ENCODE peak calls at places on chromosome 20, in nine cellular contexts. One of them, this sample, is unnamed.

GRCh38 chr20:25076731-25077609 is 5.0 kb downstream of the VSX1 start:
- DNase-seq in AG10803: peak
- DNase-seq in GM06990: no peak
- DNase-seq in upper lobe of right lung: no peak
- DNase-seq in pancreas: no peak
- DNase-seq in GM10248: no peak
- DNase-seq in lower lobe of right lung: no peak
- DNase-seq in heart right ventricle: no peak
- DNase-seq in H9: peak
- DNase-seq in this sample: peak

GRCh38 chr20:16423311-16424212 is 149.7 kb downstream of the KIF16B start:
- DNase-seq in pancreas: peak
- DNase-seq in heart right ventricle: no peak
- DNase-seq in GM06990: no peak
- DNase-seq in upper lobe of right lung: no peak
- DNase-seq in GM10248: no peak
- DNase-seq in lower lobe of right lung: no peak
- DNase-seq in H9: no peak
- DNase-seq in AG10803: no peak
- DNase-seq in this sample: no peak

GRCh38 chr20:58133020-58133419 is 95.4 kb downstream of the ANKRD60 start:
- DNase-seq in heart right ventricle: no peak
- DNase-seq in upper lobe of right lung: no peak
- DNase-seq in H9: peak
- DNase-seq in GM10248: no peak
- DNase-seq in pancreas: no peak
- DNase-seq in lower lobe of right lung: no peak
- DNase-seq in AG10803: no peak
- DNase-seq in GM06990: no peak
- DNase-seq in this sample: no peak

GRCh38 chr20:58902003-58902402 is 49.5 kb downstream of the GNAS start:
- DNase-seq in upper lobe of right lung: no peak
- DNase-seq in GM10248: no peak
- DNase-seq in GM06990: no peak
- DNase-seq in H9: no peak
- DNase-seq in pancreas: no peak
- DNase-seq in heart right ventricle: no peak
- DNase-seq in lower lobe of right lung: no peak
- DNase-seq in AG10803: no peak
- DNase-seq in this sample: no peak

GRCh38 chr20:1830240-1830639 is 65.0 kb upstream of the SIRPA start:
- DNase-seq in GM06990: no peak
- DNase-seq in H9: no peak
- DNase-seq in upper lobe of right lung: no peak
- DNase-seq in lower lobe of right lung: no peak
- DNase-seq in AG10803: peak
- DNase-seq in pancreas: peak
- DNase-seq in GM10248: no peak
- DNase-seq in heart right ventricle: peak
- DNase-seq in this sample: no peak

GRCh38 chr20:62927128-62927705 is 912 bp upstream of the DIDO1 start:
- DNase-seq in H9: no peak
- DNase-seq in lower lobe of right lung: no peak
- DNase-seq in heart right ventricle: no peak
- DNase-seq in GM06990: no peak
- DNase-seq in upper lobe of right lung: no peak
- DNase-seq in pancreas: no peak
- DNase-seq in GM10248: no peak
- DNase-seq in AG10803: no peak
- DNase-seq in this sample: no peak

GRCh38 chr20:6008254-6008653 is 45.6 kb downstream of the LRRN4 start:
- DNase-seq in GM10248: no peak
- DNase-seq in H9: no peak
- DNase-seq in pancreas: no peak
- DNase-seq in AG10803: peak
- DNase-seq in upper lobe of right lung: no peak
- DNase-seq in lower lobe of right lung: peak
- DNase-seq in heart right ventricle: peak
- DNase-seq in GM06990: no peak
- DNase-seq in this sample: no peak

GRCh38 chr20:34271961-34272360 is 30.7 kb downstream of the ASIP start:
- DNase-seq in AG10803: peak
- DNase-seq in upper lobe of right lung: no peak
- DNase-seq in lower lobe of right lung: no peak
- DNase-seq in heart right ventricle: no peak
- DNase-seq in pancreas: no peak
- DNase-seq in GM10248: no peak
- DNase-seq in GM06990: no peak
- DNase-seq in H9: no peak
- DNase-seq in this sample: peak

GRCh38 chr20:32127347-32127746 is 17.8 kb downstream of the TM9SF4 start:
- DNase-seq in AG10803: no peak
- DNase-seq in pancreas: no peak
- DNase-seq in lower lobe of right lung: no peak
- DNase-seq in heart right ventricle: no peak
- DNase-seq in upper lobe of right lung: no peak
- DNase-seq in GM10248: no peak
- DNase-seq in GM06990: no peak
- DNase-seq in H9: no peak
- DNase-seq in this sample: no peak

GRCh38 chr20:39961667-39962066 is 727.4 kb downstream of the MAFB start:
- DNase-seq in upper lobe of right lung: no peak
- DNase-seq in H9: no peak
- DNase-seq in lower lobe of right lung: no peak
- DNase-seq in heart right ventricle: no peak
- DNase-seq in pancreas: no peak
- DNase-seq in AG10803: peak
- DNase-seq in GM10248: no peak
- DNase-seq in GM06990: no peak
- DNase-seq in this sample: no peak

GRCh38 chr20:62811720-62812119 is 5.1 kb upstream of the COL9A3 start:
- DNase-seq in GM06990: no peak
- DNase-seq in heart right ventricle: no peak
- DNase-seq in upper lobe of right lung: no peak
- DNase-seq in lower lobe of right lung: no peak
- DNase-seq in pancreas: no peak
- DNase-seq in GM10248: no peak
- DNase-seq in H9: no peak
- DNase-seq in AG10803: no peak
- DNase-seq in this sample: no peak

GRCh38 chr20:25321262-25321831 is 69.3 kb downstream of the ABHD12 start:
- DNase-seq in AG10803: no peak
- DNase-seq in GM06990: no peak
- DNase-seq in heart right ventricle: no peak
- DNase-seq in H9: no peak
- DNase-seq in pancreas: peak
- DNase-seq in upper lobe of right lung: no peak
- DNase-seq in lower lobe of right lung: no peak
- DNase-seq in GM10248: no peak
- DNase-seq in this sample: no peak

GRCh38 chr20:50996901-50997830 is 25.7 kb downstream of the KCNG1 start:
- DNase-seq in heart right ventricle: no peak
- DNase-seq in upper lobe of right lung: no peak
- DNase-seq in pancreas: no peak
- DNase-seq in AG10803: peak
- DNase-seq in lower lobe of right lung: no peak
- DNase-seq in H9: no peak
- DNase-seq in GM10248: no peak
- DNase-seq in GM06990: no peak
- DNase-seq in this sample: no peak

GRCh38 chr20:3786665-3787639 is at the start of gene CENPB:
- DNase-seq in heart right ventricle: peak
- DNase-seq in lower lobe of right lung: peak
- DNase-seq in AG10803: peak
- DNase-seq in H9: peak
- DNase-seq in GM10248: peak
- DNase-seq in upper lobe of right lung: peak
- DNase-seq in GM06990: peak
- DNase-seq in pancreas: peak
- DNase-seq in this sample: peak

GRCh38 chr20:5191829-5192569 is 65.2 kb downstream of the CDS2 start:
- DNase-seq in H9: peak
- DNase-seq in heart right ventricle: no peak
- DNase-seq in GM10248: peak
- DNase-seq in upper lobe of right lung: no peak
- DNase-seq in GM06990: peak
- DNase-seq in AG10803: peak
- DNase-seq in lower lobe of right lung: no peak
- DNase-seq in pancreas: no peak
- DNase-seq in this sample: peak

GRCh38 chr20:46307139-46307998 is 929 bp downstream of the CDH22 start:
- DNase-seq in pancreas: peak
- DNase-seq in heart right ventricle: peak
- DNase-seq in GM06990: peak
- DNase-seq in H9: peak
- DNase-seq in upper lobe of right lung: peak
- DNase-seq in AG10803: peak
- DNase-seq in lower lobe of right lung: peak
- DNase-seq in GM10248: peak
- DNase-seq in this sample: peak
- TF ChIP-seq CTCF in pancreas: peak
- TF ChIP-seq CTCF in heart right ventricle: peak
- TF ChIP-seq CTCF in GM06990: peak
- TF ChIP-seq CTCF in H9: peak
- TF ChIP-seq CTCF in upper lobe of right lung: peak
- TF ChIP-seq CTCF in AG10803: peak
- TF ChIP-seq CTCF in lower lobe of right lung: peak
- TF ChIP-seq CTCF in GM10248: peak
- TF ChIP-seq CTCF in this sample: peak

DNA sequence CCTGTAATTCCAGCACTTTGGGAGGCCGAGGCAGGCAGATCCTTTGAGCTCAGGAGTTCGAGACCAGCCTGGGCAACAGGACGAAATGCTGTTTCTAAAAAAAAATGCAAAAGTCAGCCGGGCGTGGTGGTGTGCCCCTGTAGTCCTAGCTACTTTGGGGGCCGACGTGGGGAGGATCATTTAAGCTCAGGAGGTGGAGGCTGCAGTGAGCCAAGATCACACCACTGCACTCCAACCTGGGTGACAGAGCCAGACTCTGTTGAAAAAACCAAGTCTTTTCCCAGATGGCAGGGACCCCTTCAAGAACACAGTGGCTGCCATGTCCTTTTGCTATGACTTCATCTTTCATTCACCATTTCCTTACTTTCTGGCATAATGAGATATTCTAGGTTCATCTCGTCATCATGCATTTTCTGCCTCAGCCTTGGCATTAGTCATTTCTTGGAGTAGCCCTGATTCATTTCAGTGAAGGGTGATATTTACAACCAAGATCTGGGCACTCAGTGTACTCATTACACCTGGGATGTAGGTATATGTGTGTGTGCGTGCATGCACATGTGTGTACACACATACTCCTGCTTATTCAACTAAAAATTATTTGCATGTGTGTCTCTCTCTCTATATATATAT is 61.4 kb upstream of the TOX2 start:
- DNase-seq in GM06990: no peak
- DNase-seq in upper lobe of right lung: no peak
- DNase-seq in AG10803: no peak
- DNase-seq in GM10248: no peak
- DNase-seq in H9: no peak
- DNase-seq in lower lobe of right lung: no peak
- DNase-seq in pancreas: no peak
- DNase-seq in heart right ventricle: no peak
- DNase-seq in this sample: no peak
- TF ChIP-seq CTCF in GM06990: no peak
- TF ChIP-seq CTCF in upper lobe of right lung: no peak
- TF ChIP-seq CTCF in AG10803: no peak
- TF ChIP-seq CTCF in GM10248: no peak
- TF ChIP-seq CTCF in H9: no peak
- TF ChIP-seq CTCF in lower lobe of right lung: no peak
- TF ChIP-seq CTCF in pancreas: no peak
- TF ChIP-seq CTCF in heart right ventricle: no peak
- TF ChIP-seq CTCF in this sample: no peak

GRCh38 chr20:8454137-8454712 is 322.2 kb downstream of the PLCB1 start:
- DNase-seq in upper lobe of right lung: no peak
- DNase-seq in pancreas: no peak
- DNase-seq in heart right ventricle: no peak
- DNase-seq in GM06990: no peak
- DNase-seq in H9: peak
- DNase-seq in GM10248: peak
- DNase-seq in AG10803: peak
- DNase-seq in lower lobe of right lung: no peak
- DNase-seq in this sample: peak
- TF ChIP-seq CTCF in upper lobe of right lung: peak
- TF ChIP-seq CTCF in pancreas: no peak
- TF ChIP-seq CTCF in heart right ventricle: peak
- TF ChIP-seq CTCF in GM06990: peak
- TF ChIP-seq CTCF in H9: peak
- TF ChIP-seq CTCF in GM10248: peak
- TF ChIP-seq CTCF in AG10803: peak
- TF ChIP-seq CTCF in lower lobe of right lung: peak
- TF ChIP-seq CTCF in this sample: peak

DNA sequence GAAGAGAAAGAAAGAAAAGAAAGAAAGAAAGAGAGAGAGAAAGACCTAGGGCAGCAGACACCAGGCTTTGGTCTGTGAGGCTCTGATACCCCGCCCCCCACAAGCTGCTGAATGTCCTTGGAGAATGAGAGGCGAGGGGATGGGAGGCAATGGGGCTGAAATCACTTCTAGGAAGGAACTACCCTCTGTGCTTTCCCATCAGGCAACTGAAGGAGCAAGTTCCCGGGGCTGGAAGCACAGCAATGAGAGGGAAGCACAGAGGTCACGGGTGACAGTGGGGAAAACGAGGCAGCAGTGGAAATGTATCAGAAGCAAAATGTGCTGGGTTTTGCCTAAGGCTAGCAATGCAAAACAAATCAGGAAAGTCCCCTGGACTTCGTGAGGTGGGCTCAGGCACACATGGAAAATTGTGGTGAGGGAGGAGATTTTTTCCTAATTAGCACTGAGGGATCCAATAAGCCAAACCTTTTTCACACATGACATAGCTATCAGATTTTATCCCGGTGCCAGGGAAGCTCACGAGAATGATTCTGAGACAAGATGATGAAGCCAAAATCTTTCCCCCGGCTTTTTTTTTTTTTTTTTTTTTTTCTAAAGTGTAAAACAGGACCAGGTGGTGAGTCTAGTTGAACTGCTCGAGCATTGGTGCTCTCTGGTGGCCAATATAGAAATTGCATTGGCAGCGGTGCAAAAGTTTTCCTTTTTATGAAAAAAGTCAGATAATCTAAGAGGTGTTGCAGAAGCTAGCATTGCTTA is 16.8 kb upstream of the ARFGEF2 start:
- DNase-seq in AG10803: peak
- DNase-seq in lower lobe of right lung: no peak
- DNase-seq in GM06990: no peak
- DNase-seq in upper lobe of right lung: no peak
- DNase-seq in H9: peak
- DNase-seq in GM10248: peak
- DNase-seq in heart right ventricle: peak
- DNase-seq in pancreas: no peak
- DNase-seq in this sample: peak
- TF ChIP-seq CTCF in AG10803: peak
- TF ChIP-seq CTCF in lower lobe of right lung: peak
- TF ChIP-seq CTCF in GM06990: peak
- TF ChIP-seq CTCF in upper lobe of right lung: peak
- TF ChIP-seq CTCF in H9: peak
- TF ChIP-seq CTCF in GM10248: peak
- TF ChIP-seq CTCF in heart right ventricle: peak
- TF ChIP-seq CTCF in pancreas: peak
- TF ChIP-seq CTCF in this sample: peak